ENCODE peak calls at places on chromosomes 16 and 17, in nine cellular contexts. R, B, A, W, Q, X, Z, Y and K are unnamed samples.
A peak's percentile ranks its signal among the peaks of the same experiment; 100 is the strongest.

GRCh38 chr17:37770631-37771518 is 26.0 kb upstream of the HNF1B start:
- DNase-seq in A (peak; percentile 73), X (peak; percentile 41), Q (peak; percentile 69), Z (no peak), W (peak; percentile 79), Y (no peak), B (no peak), R (peak; percentile 90), K (peak; percentile 49)

GRCh38 chr16:1424028-1424427 is 3.5 kb upstream of the UQCC4 start:
- DNase-seq in Q (no peak), Y (no peak), B (no peak), X (no peak), A (no peak), Z (no peak), W (no peak), R (no peak), K (no peak)

GRCh38 chr17:54745239-54745638 is 155.4 kb upstream of the TOM1L1 start:
- DNase-seq in Q (peak; percentile 25), B (no peak), A (no peak), X (no peak), Y (no peak), Z (no peak), W (no peak), R (no peak), K (no peak)

GRCh38 chr16:106623-107324 is 28.7 kb downstream of the MPG start:
- DNase-seq in W (peak; percentile 54), Q (peak; percentile 56), Y (peak; percentile 59), Z (no peak), B (peak; percentile 33), R (peak; percentile 95), X (no peak), A (peak; percentile 89), K (peak; percentile 53)

GRCh38 chr17:34980681-34981537 is 597 bp downstream of the LIG3 start:
- DNase-seq in R (peak; percentile 90), Z (peak; percentile 9), Q (peak; percentile 77), W (peak; percentile 86), A (peak; percentile 82), B (peak; percentile 72), Y (peak; percentile 75), X (peak; percentile 78), K (peak; percentile 78)

GRCh38 chr17:27630607-27631408 is at the start of gene LGALS9:
- DNase-seq in R (no peak), X (peak; percentile 35), A (no peak), Z (no peak), W (no peak), Y (no peak), Q (peak; percentile 11), B (peak; percentile 12), K (peak; percentile 29)

GRCh38 chr17:3965123-3965800 is 1.0 kb upstream of the ATP2A3 start:
- DNase-seq in W (peak; percentile 71), A (peak; percentile 79), B (peak; percentile 53), R (peak; percentile 34), X (peak; percentile 60), Z (no peak), Y (peak; percentile 66), Q (peak; percentile 57), K (peak; percentile 21)

GRCh38 chr16:84183911-84184310 is 2.9 kb downstream of the TAF1C start:
- DNase-seq in Q (no peak), Z (no peak), Y (no peak), R (no peak), A (no peak), X (no peak), W (no peak), B (no peak), K (no peak)

GRCh38 chr17:76575570-76575969 is 10.1 kb downstream of the ST6GALNAC2 start:
- DNase-seq in W (no peak), Y (no peak), A (no peak), Z (no peak), Q (no peak), X (no peak), B (no peak), R (no peak), K (no peak)

GRCh38 chr17:2776589-2777241 is 19.5 kb upstream of the RAP1GAP2 start:
- DNase-seq in Y (no peak), Z (no peak), X (no peak), B (no peak), A (peak; percentile 85), Q (no peak), R (no peak), W (peak; percentile 82), K (no peak)

GRCh38 chr17:76883744-76884525 is 15.7 kb downstream of the MGAT5B start:
- DNase-seq in Z (no peak), R (no peak), W (no peak), B (no peak), X (no peak), A (no peak), Q (no peak), Y (no peak), K (no peak)

GRCh38 chr17:44655983-44656700 is at the start of gene MEIOC:
- DNase-seq in X (no peak), B (no peak), Y (no peak), Z (no peak), R (peak; percentile 35), A (peak; percentile 80), Q (no peak), W (no peak), K (peak; percentile 9)
- H3K4me3 ChIP-seq in X (no peak within 1 kb of the TSS), B (no peak within 1 kb of the TSS), Y (no peak within 1 kb of the TSS), Z (peak within 1 kb of the TSS; percentile 47), R (peak within 1 kb of the TSS; percentile 37), A (peak within 1 kb of the TSS; percentile 42), Q (no peak within 1 kb of the TSS), W (no peak within 1 kb of the TSS), K (peak within 1 kb of the TSS; percentile 7)

GRCh38 chr17:66675273-66675990 is 159.5 kb upstream of the CACNG5 start:
- DNase-seq in R (no peak), B (no peak), W (no peak), A (no peak), Q (no peak), Z (no peak), Y (no peak), X (no peak), K (no peak)
- H3K4me1 ChIP-seq in R (peaks cover 7% of the 10 kb centered on the region), B (peaks cover 38% of the 10 kb centered on the region), W (peaks cover 13% of the 10 kb centered on the region), A (no peaks in the 10 kb centered on the region), Q (no peaks in the 10 kb centered on the region), Z (no peaks in the 10 kb centered on the region), Y (no peaks in the 10 kb centered on the region), X (peaks cover 7% of the 10 kb centered on the region), K (peaks cover 55% of the 10 kb centered on the region)

GRCh38 chr17:75152971-75153853 is 1.1 kb downstream of the JPT1 start:
- DNase-seq in R (peak; percentile 50), A (peak; percentile 73), Q (peak; percentile 16), B (no peak), W (peak; percentile 62), Z (no peak), Y (no peak), X (no peak), K (peak; percentile 57)

GRCh38 chr17:75152523-75152922 is 1.8 kb downstream of the JPT1 start:
- DNase-seq in R (peak; percentile 36), X (no peak), B (no peak), A (no peak), W (no peak), Q (no peak), Y (no peak), Z (no peak), K (no peak)

GRCh38 chr17:75154195-75155106 is at the start of gene JPT1:
- DNase-seq in W (peak; percentile 100), Y (peak; percentile 98), Z (peak; percentile 95), Q (peak; percentile 99), R (peak; percentile 100), X (peak; percentile 96), B (peak; percentile 96), A (peak; percentile 100), K (peak; percentile 99)

GRCh38 chr17:75153854-75154194 is 488 bp downstream of the JPT1 start:
- DNase-seq in R (peak; percentile 56), Q (no peak), B (no peak), W (no peak), Y (no peak), X (no peak), A (no peak), Z (no peak), K (no peak)

DNA sequence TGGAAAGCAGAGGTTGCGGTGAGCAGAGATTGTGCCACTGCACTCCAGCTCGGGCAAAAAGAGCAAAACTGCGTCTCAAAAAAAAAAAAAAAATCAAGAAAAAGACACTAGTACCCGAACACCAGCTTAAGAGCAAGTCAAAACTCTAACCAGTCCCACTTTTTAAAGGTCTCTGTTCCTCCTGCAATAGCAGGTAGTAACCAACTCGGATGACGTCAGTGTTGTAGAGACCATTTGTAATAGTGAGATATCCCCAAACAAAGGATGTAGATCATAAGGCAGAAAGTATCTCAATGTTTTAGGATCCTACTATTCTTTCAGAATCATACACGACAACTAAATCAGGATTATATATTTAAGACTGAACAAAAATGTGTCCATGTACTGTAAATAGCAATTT is 2.4 kb downstream of the JPT1 start:
- DNase-seq in X (no peak), A (no peak), W (no peak), Z (no peak), R (no peak), Y (no peak), B (no peak), Q (no peak), K (no peak)
- H3K4me3 ChIP-seq in X (no peak overlapping the region), A (peak overlapping the region; percentile 98), W (no peak overlapping the region), Z (no peak overlapping the region), R (no peak overlapping the region), Y (no peak overlapping the region), B (no peak overlapping the region), Q (no peak overlapping the region), K (peak overlapping the region; percentile 94)

DNA sequence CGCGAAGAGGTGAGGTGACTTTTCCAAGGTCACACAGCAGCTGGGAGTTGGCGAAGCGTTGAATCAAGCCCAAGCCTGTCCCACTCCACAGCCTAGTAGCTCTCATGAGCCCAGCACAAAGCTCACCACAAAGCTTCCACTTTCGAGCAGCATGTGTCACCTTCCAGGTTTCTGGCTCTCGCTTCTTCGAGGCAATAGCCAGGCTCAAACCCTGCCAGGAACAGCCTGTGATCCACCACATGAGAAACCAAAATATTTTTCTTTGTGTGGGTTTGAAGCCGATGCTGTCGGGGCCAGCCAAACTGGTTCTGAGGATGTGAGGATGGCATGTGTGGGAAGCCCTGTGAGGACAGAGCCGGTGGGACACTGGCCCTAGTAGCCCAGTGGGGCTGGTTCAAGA is 68.1 kb downstream of the COG7 start:
- DNase-seq in Q (peak; percentile 24), R (no peak), A (no peak), W (no peak), B (no peak), Y (no peak), X (no peak), Z (no peak), K (peak; percentile 96)
- H3K4me1 ChIP-seq in Q (peaks cover 9% of the 10 kb centered on the region), R (no peaks in the 10 kb centered on the region), A (no peaks in the 10 kb centered on the region), W (no peaks in the 10 kb centered on the region), B (no peaks in the 10 kb centered on the region), Y (no peaks in the 10 kb centered on the region), X (no peaks in the 10 kb centered on the region), Z (peaks cover 8% of the 10 kb centered on the region), K (peaks cover 5% of the 10 kb centered on the region)

DNA sequence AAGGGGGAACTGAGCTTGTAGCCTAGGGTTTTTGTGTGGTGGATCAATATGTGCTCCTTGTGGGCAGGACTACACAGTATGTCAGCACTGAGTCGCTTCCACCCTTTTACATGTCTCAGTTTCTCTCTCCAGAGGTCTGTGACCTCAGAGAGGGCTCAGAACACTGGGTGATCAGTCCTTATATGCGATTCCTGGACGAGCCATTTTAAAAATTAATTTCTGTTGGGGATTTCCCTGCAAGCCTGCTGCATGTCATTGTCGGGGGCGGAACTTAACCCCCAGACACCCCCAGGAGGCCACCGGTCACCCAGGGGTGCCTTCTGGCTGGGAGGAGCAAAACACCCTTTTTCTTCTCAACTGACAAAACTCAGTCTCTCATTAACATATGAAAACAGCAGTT is 14.1 kb downstream of the DHRS7B start:
- DNase-seq in R (no peak), X (no peak), B (no peak), Q (no peak), W (no peak), Z (no peak), Y (no peak), A (no peak), K (no peak)
- H3K4me3 ChIP-seq in R (no peak overlapping the region), X (no peak overlapping the region), B (no peak overlapping the region), Q (no peak overlapping the region), W (no peak overlapping the region), Z (no peak overlapping the region), Y (no peak overlapping the region), A (no peak overlapping the region), K (no peak overlapping the region)

GRCh38 chr16:73065617-73066313 is 17.8 kb upstream of the ZFHX3 start:
- DNase-seq in X (peak; percentile 54), A (peak; percentile 66), Q (peak; percentile 52), Z (no peak), Y (peak; percentile 62), B (no peak), W (no peak), R (no peak), K (no peak)
- H3K4me1 ChIP-seq in X (peaks cover 80% of the 10 kb centered on the region), A (peaks cover 58% of the 10 kb centered on the region), Q (peaks cover 56% of the 10 kb centered on the region), Z (peaks cover 81% of the 10 kb centered on the region), Y (peaks cover 6% of the 10 kb centered on the region), B (no peaks in the 10 kb centered on the region), W (peaks cover 6% of the 10 kb centered on the region), R (peaks cover 46% of the 10 kb centered on the region), K (peaks cover 49% of the 10 kb centered on the region)